ENCODE peak calls at places on chromosomes 5 and 9, in six cellular contexts. Y is HCT116, B is neural progenitor cell, S is hepatocyte, J is MM.1S, T is OCI-LY7. N is an unnamed sample. For H3K79me2, the result is how much of the 10 kb centered on the place peaks cover.

GRCh38 chr5:155983954-155984353 is 343.0 kb upstream of the SGCD start:
- DNase-seq in J (no peak), Y (no peak), B (no peak), T (no peak), S (no peak), N (no peak)

GRCh38 chr5:139210585-139210984 is 12.4 kb upstream of the SIL1 start:
- DNase-seq in S (peak), T (no peak), B (peak), J (no peak), Y (no peak), N (peak)

GRCh38 chr9:15310448-15310847 is 3.4 kb upstream of the TTC39B start:
- DNase-seq in Y (no peak), T (no peak), S (no peak), B (no peak), J (no peak), N (no peak)

GRCh38 chr5:65395526-65396155 is 86.1 kb downstream of the ADAMTS6 start:
- DNase-seq in B (no peak), Y (no peak), T (no peak), S (no peak), J (no peak), N (no peak)

GRCh38 chr5:42970636-42971559 is 69.2 kb downstream of the ANXA2R start:
- DNase-seq in T (no peak), J (no peak), Y (no peak), B (peak), S (no peak), N (peak)

GRCh38 chr9:126132751-126133150 is 193.9 kb upstream of the MVB12B start:
- DNase-seq in B (no peak), Y (no peak), S (no peak), J (no peak), T (no peak), N (no peak)

GRCh38 chr5:68499952-68500351 is 284.4 kb downstream of the PIK3R1 start:
- DNase-seq in J (no peak), S (no peak), B (no peak), Y (no peak), T (no peak), N (no peak)

GRCh38 chr9:93531374-93531773 is 45.0 kb upstream of the PHF2 start:
- DNase-seq in J (no peak), Y (no peak), T (peak), B (no peak), S (no peak), N (peak)

GRCh38 chr5:30209752-30210151 is 983.7 kb upstream of the CDH6 start:
- DNase-seq in T (no peak), S (no peak), B (no peak), Y (no peak), J (no peak), N (no peak)

GRCh38 chr9:134660407-134660806 is 18.8 kb downstream of the COL5A1 start:
- DNase-seq in T (peak), J (no peak), B (no peak), Y (peak), S (no peak), N (peak)

GRCh38 chr5:125891326-125891725 is 531.9 kb upstream of the GRAMD2B start:
- DNase-seq in T (no peak), B (no peak), Y (no peak), J (no peak), S (no peak), N (no peak)

GRCh38 chr5:126067404-126067803 is 355.8 kb upstream of the GRAMD2B start:
- DNase-seq in S (no peak), Y (no peak), T (no peak), J (no peak), B (no peak), N (no peak)

GRCh38 chr9:8679405-8679951 is 879.9 kb upstream of the DMAC1 start:
- DNase-seq in S (no peak), Y (no peak), J (no peak), T (no peak), B (peak), N (no peak)

GRCh38 chr5:163565931-163566608 is 60.7 kb downstream of the MAT2B start:
- DNase-seq in B (peak), J (peak), Y (no peak), T (no peak), S (peak), N (peak)

GRCh38 chr9:38119570-38119969 is 50.5 kb upstream of the SHB start:
- DNase-seq in Y (no peak), J (no peak), S (no peak), B (no peak), T (no peak), N (no peak)

GRCh38 chr5:154118832-154119442 is 71.6 kb upstream of the GALNT10 start:
- DNase-seq in J (no peak), T (peak), Y (no peak), S (peak), B (no peak), N (no peak)

GRCh38 chr5:126454081-126454480 is 30.9 kb downstream of the GRAMD2B start:
- DNase-seq in B (no peak), S (no peak), T (no peak), J (no peak), Y (no peak), N (no peak)

GRCh38 chr5:136374003-136374402 is 8.7 kb upstream of the TRPC7 start:
- DNase-seq in J (no peak), B (peak), T (peak), Y (no peak), S (peak), N (peak)

GRCh38 chr9:93301911-93302525 is 118.1 kb downstream of the WNK2 start:
- DNase-seq in T (no peak), Y (no peak), J (no peak), S (no peak), B (no peak), N (no peak)

GRCh38 chr5:94776167-94776566 is 157.7 kb downstream of the SLF1 start:
- DNase-seq in J (no peak), Y (no peak), B (no peak), T (no peak), S (no peak), N (no peak)

GRCh38 chr9:89878687-89879086 is 273.9 kb downstream of the GADD45G start:
- DNase-seq in Y (no peak), S (peak), J (no peak), B (no peak), T (no peak), N (no peak)

GRCh38 chr5:74630387-74631087 is 10.0 kb downstream of the ENC1 start:
- DNase-seq in J (no peak), Y (no peak), B (no peak), S (no peak), T (no peak), N (no peak)

GRCh38 chr9:110066929-110067716 is 140.8 kb downstream of the C9orf152 start:
- DNase-seq in S (no peak), J (no peak), Y (no peak), B (no peak), T (no peak), N (no peak)

GRCh38 chr5:88776692-88777091 is 106.3 kb downstream of the MEF2C start:
- DNase-seq in S (no peak), Y (no peak), B (no peak), T (no peak), J (no peak), N (no peak)

GRCh38 chr5:132010645-132011560 is 555 bp downstream of the ACSL6 start:
- DNase-seq in S (no peak), Y (no peak), J (no peak), T (no peak), B (peak), N (peak)

GRCh38 chr5:172763120-172763464 is 7.9 kb downstream of the DUSP1 start:
- DNase-seq in S (no peak), B (no peak), Y (no peak), T (no peak), J (no peak), N (no peak)

GRCh38 chr5:172765766-172766286 is 5.2 kb downstream of the DUSP1 start:
- DNase-seq in S (peak), J (no peak), B (no peak), Y (no peak), T (no peak), N (no peak)

GRCh38 chr5:172766287-172767104 is 4.5 kb downstream of the DUSP1 start:
- DNase-seq in T (no peak), B (no peak), S (peak), J (no peak), Y (no peak), N (no peak)

GRCh38 chr5:172762214-172763119 is 8.5 kb downstream of the DUSP1 start:
- DNase-seq in S (no peak), T (no peak), J (no peak), B (no peak), Y (no peak), N (no peak)

GRCh38 chr5:172764861-172765765 is 5.9 kb downstream of the DUSP1 start:
- DNase-seq in T (peak), S (peak), J (peak), Y (peak), B (peak), N (peak)
- H2AFZ ChIP-seq in T (peak), S (peak), J (peak), Y (no peak), B (peak), N (peak)

DNA sequence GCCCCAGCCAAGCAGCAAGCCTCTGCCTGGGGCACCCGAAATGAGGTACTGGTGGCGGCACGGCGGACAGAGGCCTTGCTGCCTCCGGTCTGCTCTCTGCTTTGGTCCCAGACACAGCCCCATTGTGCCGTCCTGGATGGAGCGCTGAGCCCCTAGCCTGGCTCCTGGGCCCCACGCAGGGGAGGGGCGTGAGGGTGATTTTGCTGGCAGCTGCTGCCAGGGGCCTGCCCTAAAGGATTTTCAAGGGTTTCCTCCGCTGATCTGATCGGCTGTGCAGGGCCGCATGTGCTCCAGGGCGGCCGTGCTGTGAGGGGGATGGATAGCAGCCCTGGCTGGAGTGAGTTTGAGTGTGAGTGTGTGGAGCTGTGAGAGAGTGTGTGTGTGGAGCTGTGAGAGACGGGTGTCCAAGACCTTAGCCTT is 1.3 kb downstream of the GPSM1 start:
- DNase-seq in J (no peak), S (peak), Y (no peak), T (no peak), B (peak), N (peak)
- H3K79me2 ChIP-seq in J (under half), S (half or more), Y (under half), T (under half), B (under half), N (under half)

GRCh38 chr9:4741365-4742031 is 496 bp upstream of the AK3 start:
- DNase-seq in B (no peak), T (peak), J (no peak), Y (no peak), S (peak), N (peak)
- TF ChIP-seq EZH2phosphoT487 in B (no peak), T (no peak), J (no peak), Y (no peak), S (no peak), N (no peak)

DNA sequence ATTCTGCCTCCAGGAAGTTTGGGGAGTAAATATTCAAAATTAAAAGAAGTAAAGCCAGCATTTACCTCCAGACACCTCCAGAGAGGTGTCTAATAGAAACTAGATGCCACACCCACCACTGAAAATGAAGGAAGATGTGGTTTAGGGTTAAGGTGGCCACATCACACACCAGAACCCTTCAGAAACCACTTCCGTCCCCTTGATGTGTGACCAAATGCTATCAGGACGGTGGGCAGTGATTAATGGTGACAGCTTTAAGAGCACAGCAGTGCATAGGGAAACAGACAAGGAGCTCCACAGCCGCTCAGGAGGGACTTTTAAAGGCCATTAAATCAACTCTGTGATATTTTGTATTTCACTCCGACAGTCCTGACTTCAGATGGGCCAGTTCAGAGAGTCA is 295.2 kb downstream of the BRINP1 start:
- DNase-seq in B (no peak), T (no peak), Y (no peak), J (peak), S (no peak), N (no peak)
- H2AFZ ChIP-seq in B (no peak), T (no peak), Y (no peak), J (no peak), S (no peak), N (peak)

GRCh38 chr5:172994405-172994804 is 10.8 kb downstream of the ATP6V0E1 start:
- DNase-seq in B (no peak), T (no peak), S (no peak), J (no peak), Y (no peak), N (no peak)
- H3K79me2 ChIP-seq in B (under half), T (half or more), S (half or more), J (half or more), Y (under half), N (under half)

GRCh38 chr5:8491254-8491653 is 622.3 kb downstream of the MTRR start:
- DNase-seq in Y (no peak), S (no peak), T (no peak), J (no peak), B (no peak), N (no peak)
- TF ChIP-seq EZH2phosphoT487 in Y (no peak), S (no peak), T (no peak), J (no peak), B (no peak), N (no peak)

GRCh38 chr5:143801251-143801650 is 10.7 kb upstream of the HMHB1 start:
- DNase-seq in Y (no peak), B (no peak), J (no peak), S (no peak), T (no peak), N (no peak)
- H2AFZ ChIP-seq in Y (no peak), B (no peak), J (no peak), S (no peak), T (no peak), N (no peak)

GRCh38 chr9:100072805-100073204 is 26.0 kb downstream of the ERP44 start:
- DNase-seq in B (no peak), Y (no peak), T (no peak), J (no peak), S (no peak), N (no peak)

GRCh38 chr9:100070071-100070470 is 28.7 kb downstream of the ERP44 start:
- DNase-seq in S (no peak), Y (no peak), J (no peak), T (no peak), B (no peak), N (no peak)

GRCh38 chr9:100070642-100071041 is 28.2 kb downstream of the ERP44 start:
- DNase-seq in S (no peak), B (no peak), J (no peak), Y (no peak), T (no peak), N (no peak)

GRCh38 chr9:100074989-100075388 is 23.8 kb downstream of the ERP44 start:
- DNase-seq in T (no peak), J (no peak), B (no peak), S (no peak), Y (no peak), N (no peak)

DNA sequence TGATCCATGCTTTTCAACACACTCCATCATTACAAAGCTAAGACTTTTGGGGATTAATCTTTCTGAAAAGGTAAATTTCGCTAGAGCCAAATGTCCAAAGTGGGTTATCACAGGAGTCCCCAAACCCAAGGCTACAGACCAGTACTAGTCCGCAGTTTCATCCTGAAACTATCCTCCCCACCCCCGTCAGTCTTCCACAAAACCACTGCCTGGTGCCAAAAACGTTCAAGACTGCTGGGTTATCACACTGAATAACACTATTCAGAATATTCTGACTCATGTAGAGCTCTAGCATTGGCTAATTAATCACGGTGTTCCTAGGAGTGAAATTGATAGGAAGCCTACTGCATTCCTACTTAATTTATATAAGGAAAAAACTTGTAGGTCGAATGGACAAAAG is 24.7 kb downstream of the ERP44 start:
- DNase-seq in J (no peak), T (no peak), B (no peak), S (no peak), Y (no peak), N (no peak)
- H3K79me2 ChIP-seq in J (half or more), T (half or more), B (under half), S (half or more), Y (under half), N (under half)

GRCh38 chr5:67166460-67166871 is 30.1 kb downstream of the CD180 start:
- DNase-seq in Y (peak), S (no peak), J (no peak), T (peak), B (no peak), N (no peak)
- TF ChIP-seq EZH2phosphoT487 in Y (no peak), S (no peak), J (no peak), T (no peak), B (no peak), N (no peak)

GRCh38 chr5:123098767-123099513 is 9.9 kb downstream of the PRDM6 start:
- DNase-seq in T (no peak), J (no peak), B (peak), Y (no peak), S (peak), N (peak)
- H2AFZ ChIP-seq in T (no peak), J (no peak), B (peak), Y (no peak), S (peak), N (peak)